ENCODE peak calls at places on chromosomes 1 and 21, in seven cellular contexts. O, L, X, I, H, C and N are unnamed samples.

GRCh38 chr1:182246783-182247182 is 144.8 kb downstream of the GLUL start:
- DNase-seq in H (no peak), C (no peak), X (no peak), I (no peak), O (no peak), L (no peak), N (no peak)

GRCh38 chr1:115172270-115172669 is 83.0 kb upstream of the TSPAN2 start:
- DNase-seq in X (no peak), H (no peak), I (no peak), L (no peak), O (no peak), C (no peak), N (no peak)

GRCh38 chr1:147640553-147641165 is 29.7 kb downstream of the ACP6 start:
- DNase-seq in O (peak; percentile 78), X (peak; percentile 90), I (peak; percentile 76), L (peak; percentile 70), C (peak; percentile 50), H (peak; percentile 83), N (peak; percentile 13)

GRCh38 chr1:208803371-208803811 is 559.2 kb upstream of the PLXNA2 start:
- DNase-seq in I (no peak), H (no peak), O (no peak), X (peak; percentile 63), L (no peak), C (no peak), N (no peak)

GRCh38 chr1:2451744-2452582 is 24.1 kb upstream of the PLCH2 start:
- DNase-seq in O (no peak), C (peak; percentile 37), L (no peak), I (no peak), X (no peak), H (peak; percentile 97), N (peak; percentile 64)

GRCh38 chr1:38059632-38060286 is 13.2 kb upstream of the POU3F1 start:
- DNase-seq in I (no peak), C (no peak), O (no peak), L (no peak), X (no peak), H (no peak), N (no peak)

GRCh38 chr1:201544710-201545109 is 5.8 kb downstream of the NAV1 start:
- DNase-seq in H (no peak), C (no peak), L (no peak), I (no peak), X (no peak), O (no peak), N (no peak)

GRCh38 chr1:178337091-178337726 is 159.6 kb downstream of the CLEC20A start:
- DNase-seq in H (no peak), O (no peak), X (no peak), I (no peak), C (no peak), L (no peak), N (no peak)

GRCh38 chr1:38285807-38286530 is 239.4 kb upstream of the POU3F1 start:
- DNase-seq in I (no peak), H (no peak), L (no peak), O (no peak), C (no peak), X (no peak), N (no peak)

GRCh38 chr1:160951443-160952128 is 3.0 kb downstream of the ITLN2 start:
- DNase-seq in C (no peak), O (peak; percentile 82), I (peak; percentile 64), X (peak; percentile 68), L (no peak), H (peak; percentile 49), N (no peak)

GRCh38 chr1:44012411-44012810 is 18.9 kb downstream of the SLC6A9 start:
- DNase-seq in I (no peak), L (no peak), O (peak; percentile 46), X (no peak), C (no peak), H (no peak), N (no peak)

GRCh38 chr1:54624466-54625464 is 1.4 kb upstream of the FAM151A start:
- DNase-seq in H (no peak), O (no peak), L (no peak), X (no peak), C (no peak), I (no peak), N (no peak)

GRCh38 chr1:24987424-24987823 is 57.3 kb upstream of the RUNX3 start:
- DNase-seq in X (no peak), C (no peak), O (no peak), I (no peak), L (no peak), H (no peak), N (no peak)

GRCh38 chr21:44024895-44025353 is 12.8 kb downstream of the TRAPPC10 start:
- DNase-seq in X (no peak), L (no peak), H (no peak), I (peak; percentile 46), O (peak; percentile 17), C (peak; percentile 29), N (no peak)

GRCh38 chr1:218887141-218887925 is 286.3 kb upstream of the LYPLAL1 start:
- DNase-seq in L (no peak), C (no peak), H (peak; percentile 61), X (no peak), I (no peak), O (no peak), N (no peak)

DNA sequence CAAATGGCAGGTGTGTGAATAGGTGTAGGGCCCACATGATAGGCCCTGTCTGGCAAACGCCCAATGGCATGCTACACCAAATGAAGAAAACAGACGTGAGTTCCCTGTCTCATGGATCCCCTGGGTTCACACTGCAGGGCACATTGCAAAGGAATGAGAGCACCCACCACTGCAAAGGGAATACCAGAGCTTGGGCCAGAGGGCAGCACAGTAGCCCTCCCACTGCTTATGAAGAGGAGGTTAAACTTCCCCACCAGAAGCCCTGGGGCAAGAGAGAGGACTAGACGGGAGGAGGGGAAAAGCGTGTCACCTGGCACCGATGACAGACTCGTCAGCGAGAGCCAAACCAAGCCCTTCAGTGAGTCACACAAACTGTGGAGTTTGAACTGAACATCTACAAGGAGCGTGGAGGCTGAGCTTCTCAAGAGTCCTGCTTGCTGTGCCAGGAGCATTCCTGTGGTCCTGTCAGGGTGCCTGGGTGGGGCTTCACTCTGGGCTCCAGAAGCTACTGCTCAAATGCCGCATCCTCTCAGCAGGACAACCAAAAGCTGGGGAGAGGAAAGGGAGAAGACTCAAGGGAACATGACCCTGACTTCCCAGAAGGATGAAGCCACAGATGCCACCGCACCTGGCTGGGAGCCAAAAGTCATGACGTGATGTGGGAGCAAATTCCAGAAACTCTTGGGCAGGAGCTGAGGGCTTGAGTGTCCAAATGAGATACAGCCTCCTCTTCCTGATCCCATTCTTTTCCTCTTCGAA is 61.1 kb downstream of the TOMM20 start:
- DNase-seq in O (peak; percentile 87), L (peak; percentile 88), X (peak; percentile 21), H (peak; percentile 88), C (peak; percentile 99), I (peak; percentile 91), N (peak; percentile 98)
- TF ChIP-seq CTCF in O (no peak), L (no peak), X (no peak), H (no peak), C (no peak), I (no peak), N (peak; percentile 3)

DNA sequence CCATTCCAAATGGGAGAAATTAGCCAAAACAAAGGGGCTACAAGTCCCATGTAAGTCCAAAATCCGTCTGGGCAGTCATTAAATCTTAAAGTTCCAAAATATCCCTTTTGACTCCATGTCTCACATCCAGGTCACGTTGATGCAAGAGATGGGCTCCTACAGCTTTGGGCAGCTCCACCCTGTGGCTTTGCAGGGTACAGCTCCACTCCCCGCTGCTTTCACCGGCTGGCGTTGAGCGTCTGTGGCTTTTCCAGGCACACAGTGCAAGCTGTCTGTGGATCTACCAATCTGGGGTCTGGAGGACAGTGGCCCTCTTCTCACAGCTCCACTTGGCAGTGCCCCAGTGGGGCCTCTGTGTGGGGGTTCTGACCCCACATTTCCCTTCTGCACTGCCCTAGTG is 130.2 kb downstream of the TPR start:
- DNase-seq in O (no peak), I (no peak), H (no peak), L (no peak), X (peak; percentile 25), C (no peak), N (no peak)
- TF ChIP-seq CTCF in O (no peak), I (no peak), H (no peak), L (no peak), X (peak; percentile 51), C (no peak), N (peak; percentile 25)

GRCh38 chr1:78743626-78744025 is 94.0 kb downstream of the IFI44 start:
- DNase-seq in X (no peak), O (no peak), H (no peak), C (peak; percentile 4), L (no peak), I (no peak), N (no peak)
- TF ChIP-seq CTCF in X (peak; percentile 32), O (no peak), H (no peak), C (peak; percentile 41), L (no peak), I (no peak), N (peak; percentile 32)

DNA sequence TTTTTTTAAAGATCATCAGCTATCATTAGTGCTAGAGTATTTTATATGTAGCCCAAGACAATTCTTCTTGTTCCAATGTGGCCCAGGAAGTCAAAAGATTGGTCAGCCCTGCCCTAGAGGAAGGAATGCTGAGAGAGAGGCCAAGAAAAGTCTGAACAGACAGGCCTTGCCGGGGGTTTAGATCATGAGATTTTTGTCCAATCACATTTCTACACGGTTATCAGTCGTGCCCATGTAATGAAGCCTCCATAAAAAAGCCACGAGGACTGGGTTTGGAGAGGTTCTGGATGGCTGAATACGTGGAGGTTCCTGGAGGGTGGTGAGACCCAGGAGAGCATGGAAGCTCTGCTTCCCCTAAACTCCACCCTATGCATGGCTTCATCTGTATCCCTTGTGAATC is 24.3 kb upstream of the ENO1 start:
- DNase-seq in I (no peak), O (no peak), H (no peak), C (peak; percentile 39), L (no peak), X (no peak), N (peak; percentile 8)
- TF ChIP-seq CTCF in I (no peak), O (no peak), H (no peak), C (peak; percentile 46), L (no peak), X (peak; percentile 17), N (peak; percentile 53)

GRCh38 chr1:245003246-245003645 is 138.9 kb upstream of the HNRNPU start:
- DNase-seq in L (no peak), X (no peak), O (no peak), C (no peak), I (no peak), H (no peak), N (no peak)
- TF ChIP-seq CTCF in L (no peak), X (no peak), O (no peak), C (no peak), I (no peak), H (no peak), N (no peak)

DNA sequence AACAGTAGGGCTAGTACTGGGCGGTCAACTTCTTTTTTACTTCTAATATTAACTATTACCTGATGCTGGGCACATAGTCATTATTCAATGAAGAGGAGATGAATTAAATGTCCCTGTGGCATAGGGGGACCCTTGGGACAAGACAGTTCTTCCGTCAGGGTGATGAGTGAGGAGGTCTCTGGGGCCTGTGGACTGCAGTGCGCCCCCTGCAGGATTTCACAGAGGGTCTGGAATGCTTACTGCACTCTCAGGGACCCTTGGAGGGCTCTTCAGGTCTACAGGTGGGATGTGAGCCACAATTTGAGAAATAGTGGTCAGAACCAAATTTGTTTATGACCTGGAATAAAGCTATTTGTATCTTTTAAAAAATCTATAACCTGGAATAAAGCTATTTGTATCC is 149.4 kb downstream of the FAM78B start:
- DNase-seq in C (no peak), O (no peak), H (no peak), I (no peak), L (no peak), X (peak; percentile 11), N (no peak)
- TF ChIP-seq CTCF in C (no peak), O (no peak), H (no peak), I (no peak), L (no peak), X (no peak), N (no peak)